ENCODE peak calls at places on chromosomes 4 and X, in nine cellular contexts. Q, H, T, J, L, Z, U, B and E are unnamed samples.

GRCh38 chrX:69218407-69218806 is 53.2 kb upstream of the PJA1 start:
- DNase-seq in B (no peak), Z (no peak), U (no peak), H (no peak), T (no peak), J (no peak), L (no peak), Q (no peak), E (no peak)

GRCh38 chr4:24979554-24979953 is 51.2 kb downstream of the LGI2 start:
- DNase-seq in J (no peak), H (no peak), T (peak; percentile 20), Q (peak; percentile 33), B (peak; percentile 69), Z (peak; percentile 55), L (no peak), U (peak; percentile 38), E (peak; percentile 52)

GRCh38 chrX:16834811-16835210 is 35.4 kb downstream of the RBBP7 start:
- DNase-seq in Z (no peak), B (no peak), J (no peak), U (no peak), T (no peak), H (no peak), Q (no peak), L (no peak), E (no peak)

GRCh38 chr4:160319868-160320260 is 1217.0 kb downstream of the RAPGEF2 start:
- DNase-seq in H (no peak), Z (no peak), L (no peak), J (no peak), B (no peak), T (peak; percentile 12), Q (no peak), U (no peak), E (no peak)

GRCh38 chr4:158858410-158859189 is 89.8 kb downstream of the FNIP2 start:
- DNase-seq in T (peak; percentile 75), J (no peak), U (peak; percentile 27), Z (peak; percentile 43), H (peak; percentile 11), B (no peak), Q (peak; percentile 76), L (no peak), E (no peak)

GRCh38 chrX:68681443-68681941 is 34.0 kb downstream of the STARD8 start:
- DNase-seq in U (peak; percentile 91), J (no peak), Z (peak; percentile 12), B (no peak), Q (no peak), T (peak; percentile 55), L (no peak), H (no peak), E (no peak)

GRCh38 chrX:39165185-39165584 is 363.9 kb downstream of the MID1IP1 start:
- DNase-seq in L (no peak), T (no peak), Z (no peak), U (no peak), B (no peak), H (no peak), Q (no peak), J (no peak), E (no peak)

GRCh38 chr4:7424553-7425111 is 10.1 kb downstream of the PSAPL1 start:
- DNase-seq in L (no peak), T (no peak), U (no peak), Q (no peak), B (no peak), Z (no peak), H (no peak), J (no peak), E (peak; percentile 22)